ENCODE peak calls at places on chromosomes 12 and 14, in six cellular contexts. S is Peyer's patch, E is neural progenitor cell, H is GM10248, A is kidney epithelial cell, K is K562. R is an unnamed sample.

GRCh38 chr12:70365648-70366518 is at the start of gene KCNMB4:
- DNase-seq in S (peak; percentile 60), E (peak; percentile 95), H (peak; percentile 94), A (no peak), K (peak; percentile 83), R (no peak)

GRCh38 chr12:104477812-104478388 is 21.2 kb downstream of the CHST11 start:
- DNase-seq in S (no peak), E (no peak), H (no peak), A (no peak), K (no peak), R (no peak)

GRCh38 chr14:63045612-63046320 is 508 bp upstream of the KCNH5 start:
- DNase-seq in S (no peak), E (peak; percentile 96), H (peak; percentile 9), A (no peak), K (no peak), R (no peak)

GRCh38 chr14:77026930-77027537 is 1.5 kb downstream of the IRF2BPL start:
- DNase-seq in S (peak; percentile 47), E (peak; percentile 88), H (peak; percentile 64), A (no peak), K (peak; percentile 38), R (no peak)

GRCh38 chr12:128829870-128830504 is 6.2 kb upstream of the SLC15A4 start:
- DNase-seq in S (peak; percentile 57), E (no peak), H (peak; percentile 78), A (no peak), K (no peak), R (no peak)

GRCh38 chr12:6451348-6452244 is at the start of gene TAPBPL:
- DNase-seq in S (peak; percentile 85), E (peak; percentile 89), H (peak; percentile 84), A (peak; percentile 65), K (peak; percentile 34), R (peak; percentile 82)

GRCh38 chr12:20350495-20350894 is 17.8 kb upstream of the PDE3A start:
- DNase-seq in S (no peak), E (no peak), H (no peak), A (no peak), K (no peak), R (no peak)

GRCh38 chr14:99854831-99855230 is 61.6 kb downstream of the EML1 start:
- DNase-seq in S (no peak), E (no peak), H (no peak), A (no peak), K (no peak), R (no peak)

GRCh38 chr14:100473249-100473648 is 114.0 kb downstream of the BEGAIN start:
- DNase-seq in S (no peak), E (no peak), H (no peak), A (no peak), K (no peak), R (no peak)

GRCh38 chr12:30700216-30700900 is 4.7 kb upstream of the IPO8 start:
- DNase-seq in S (no peak), E (no peak), H (no peak), A (no peak), K (no peak), R (no peak)

GRCh38 chr12:68695454-68695853 is 8.7 kb downstream of the NUP107 start:
- DNase-seq in S (no peak), E (no peak), H (no peak), A (no peak), K (no peak), R (no peak)

GRCh38 chr14:104149617-104150141 is 11.3 kb downstream of the KIF26A start:
- DNase-seq in S (no peak), E (peak; percentile 87), H (no peak), A (no peak), K (no peak), R (no peak)

GRCh38 chr14:104157303-104157928 is 19.0 kb downstream of the KIF26A start:
- DNase-seq in S (no peak), E (peak; percentile 50), H (no peak), A (no peak), K (peak; percentile 20), R (no peak)

GRCh38 chr12:132145334-132145733 is 1.1 kb downstream of the NOC4L start:
- DNase-seq in S (no peak), E (no peak), H (no peak), A (no peak), K (no peak), R (no peak)

GRCh38 chr12:83514372-83514771 is 827.7 kb downstream of the TMTC2 start:
- DNase-seq in S (no peak), E (no peak), H (no peak), A (no peak), K (no peak), R (peak; percentile 52)

GRCh38 chr12:47017041-47017713 is 62.2 kb upstream of the PCED1B start:
- DNase-seq in S (no peak), E (no peak), H (no peak), A (no peak), K (no peak), R (no peak)

GRCh38 chr12:100268835-100269564 is 2.0 kb downstream of the SCYL2 start:
- DNase-seq in S (no peak), E (no peak), H (no peak), A (no peak), K (no peak), R (no peak)

GRCh38 chr12:71797506-71797905 is 42.1 kb upstream of the TBC1D15 start:
- DNase-seq in S (no peak), E (no peak), H (no peak), A (no peak), K (no peak), R (no peak)

GRCh38 chr12:76863005-76863670 is 15.7 kb downstream of the CSRP2 start:
- DNase-seq in S (no peak), E (no peak), H (no peak), A (no peak), K (no peak), R (no peak)

GRCh38 chr14:50766338-50766886 is 64.5 kb downstream of the NIN start:
- DNase-seq in S (no peak), E (no peak), H (no peak), A (no peak), K (no peak), R (peak; percentile 58)

GRCh38 chr12:125140918-125141573 is 75.8 kb downstream of the AACS start:
- DNase-seq in S (no peak), E (no peak), H (no peak), A (peak; percentile 69), K (no peak), R (no peak)

GRCh38 chr12:23113781-23114180 is 488.8 kb downstream of the ETNK1 start:
- DNase-seq in S (no peak), E (no peak), H (no peak), A (no peak), K (no peak), R (no peak)

GRCh38 chr12:10205251-10205807 is 7.3 kb upstream of the GABARAPL1 start:
- DNase-seq in S (no peak), E (no peak), H (no peak), A (no peak), K (no peak), R (no peak)

GRCh38 chr14:74739293-74740030 is 23.7 kb upstream of the YLPM1 start:
- DNase-seq in S (no peak), E (no peak), H (no peak), A (peak; percentile 19), K (no peak), R (no peak)

GRCh38 chr12:69329669-69330428 is 18.3 kb upstream of the LYZ start:
- DNase-seq in S (no peak), E (no peak), H (no peak), A (no peak), K (no peak), R (no peak)

GRCh38 chr14:61387076-61387475 is 65.7 kb downstream of the PRKCH start:
- DNase-seq in S (no peak), E (no peak), H (no peak), A (no peak), K (no peak), R (no peak)

GRCh38 chr14:59081680-59082079 is 106.8 kb upstream of the DAAM1 start:
- DNase-seq in S (no peak), E (no peak), H (no peak), A (no peak), K (no peak), R (no peak)

GRCh38 chr12:107684990-107685359 is 624 bp upstream of the PWP1 start:
- DNase-seq in S (no peak), E (peak; percentile 36), H (no peak), A (no peak), K (peak; percentile 37), R (peak; percentile 31)

GRCh38 chr12:87196329-87196728 is 832.9 kb downstream of the C12orf50 start:
- DNase-seq in S (no peak), E (no peak), H (no peak), A (no peak), K (no peak), R (no peak)

GRCh38 chr14:46651526-46652144 is at the start of gene RPL10L:
- DNase-seq in S (no peak), E (peak; percentile 2), H (no peak), A (no peak), K (peak; percentile 10), R (peak; percentile 90)
- TF ChIP-seq CTCF in S (no peak), E (peak; percentile 46), H (no peak), A (peak; percentile 22), K (no peak), R (peak; percentile 87)

GRCh38 chr12:120856980-120857379 is 47.2 kb downstream of the SPPL3 start:
- DNase-seq in S (no peak), E (no peak), H (no peak), A (no peak), K (no peak), R (no peak)
- TF ChIP-seq CTCF in S (no peak), E (peak; percentile 13), H (peak; percentile 54), A (no peak), K (peak; percentile 61), R (peak; percentile 33)

GRCh38 chr12:13288937-13289643 is 92.6 kb downstream of the EMP1 start:
- DNase-seq in S (no peak), E (no peak), H (no peak), A (no peak), K (no peak), R (no peak)
- TF ChIP-seq CTCF in S (no peak), E (no peak), H (no peak), A (no peak), K (no peak), R (no peak)

GRCh38 chr14:70871001-70871400 is 36.3 kb upstream of the PCNX1 start:
- DNase-seq in S (no peak), E (no peak), H (no peak), A (no peak), K (no peak), R (no peak)

GRCh38 chr14:70879448-70879847 is 27.8 kb upstream of the PCNX1 start:
- DNase-seq in S (no peak), E (no peak), H (no peak), A (no peak), K (no peak), R (no peak)

GRCh38 chr14:70871863-70872677 is 35.2 kb upstream of the PCNX1 start:
- DNase-seq in S (no peak), E (no peak), H (peak; percentile 57), A (no peak), K (no peak), R (no peak)

GRCh38 chr14:70872678-70873020 is 34.6 kb upstream of the PCNX1 start:
- DNase-seq in S (no peak), E (no peak), H (no peak), A (no peak), K (no peak), R (no peak)

DNA sequence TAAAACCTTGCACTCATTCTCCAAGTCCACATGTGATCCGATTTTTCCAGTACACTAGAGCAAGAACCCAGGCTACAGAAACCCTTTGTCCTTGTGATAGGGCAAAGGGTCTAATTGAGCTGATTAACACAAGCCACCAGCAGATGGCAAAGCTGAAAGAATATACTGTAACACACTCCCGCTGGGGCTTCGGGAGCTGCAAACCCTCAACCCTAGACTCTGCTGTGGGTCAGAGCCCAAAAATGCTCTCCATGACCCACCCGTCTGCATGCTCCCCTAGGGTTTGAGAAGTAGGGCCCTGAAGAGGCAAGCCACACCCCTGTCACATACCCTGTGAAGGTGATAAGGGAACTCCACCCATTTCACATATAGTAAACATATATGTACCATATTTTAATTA is 33.6 kb upstream of the PCNX1 start:
- DNase-seq in S (no peak), E (no peak), H (no peak), A (no peak), K (no peak), R (no peak)
- TF ChIP-seq CTCF in S (no peak), E (no peak), H (no peak), A (no peak), K (no peak), R (no peak)

R was measured in LNCaP clone FGC.